ENCODE peak calls at places on chromosome 22, in ten cellular contexts. One of them, this sample, is unnamed.

GRCh38 chr22:44360686-44361381 is 48.1 kb upstream of the SHISAL1 start:
- DNase-seq in body of pancreas: no peak
- DNase-seq in H54: peak
- DNase-seq in A549: peak
- DNase-seq in prostate gland: peak
- DNase-seq in adrenal gland: no peak
- DNase-seq in transverse colon: peak
- DNase-seq in NB4: no peak
- DNase-seq in sigmoid colon: peak
- DNase-seq in IMR-90: peak
- DNase-seq in this sample: peak

GRCh38 chr22:36724836-36725235 is 21.3 kb upstream of the CACNG2 start:
- DNase-seq in IMR-90: no peak
- DNase-seq in adrenal gland: no peak
- DNase-seq in sigmoid colon: peak
- DNase-seq in transverse colon: no peak
- DNase-seq in prostate gland: no peak
- DNase-seq in NB4: no peak
- DNase-seq in H54: no peak
- DNase-seq in A549: no peak
- DNase-seq in body of pancreas: no peak
- DNase-seq in this sample: no peak

GRCh38 chr22:38135133-38135706 is 24.7 kb upstream of the BAIAP2L2 start:
- DNase-seq in A549: peak
- DNase-seq in H54: peak
- DNase-seq in body of pancreas: no peak
- DNase-seq in prostate gland: no peak
- DNase-seq in IMR-90: peak
- DNase-seq in sigmoid colon: peak
- DNase-seq in adrenal gland: peak
- DNase-seq in NB4: peak
- DNase-seq in transverse colon: no peak
- DNase-seq in this sample: peak

GRCh38 chr22:44448271-44448780 is 49.7 kb downstream of the RTL6 start:
- DNase-seq in NB4: no peak
- DNase-seq in adrenal gland: peak
- DNase-seq in A549: peak
- DNase-seq in sigmoid colon: peak
- DNase-seq in IMR-90: peak
- DNase-seq in transverse colon: peak
- DNase-seq in body of pancreas: peak
- DNase-seq in H54: peak
- DNase-seq in prostate gland: peak
- DNase-seq in this sample: no peak

GRCh38 chr22:46147061-46147460 is 3.3 kb upstream of the PPARA start:
- DNase-seq in prostate gland: no peak
- DNase-seq in adrenal gland: no peak
- DNase-seq in NB4: no peak
- DNase-seq in sigmoid colon: peak
- DNase-seq in IMR-90: no peak
- DNase-seq in A549: no peak
- DNase-seq in body of pancreas: no peak
- DNase-seq in transverse colon: no peak
- DNase-seq in H54: no peak
- DNase-seq in this sample: no peak

GRCh38 chr22:44326549-44326881 is 13.8 kb upstream of the SHISAL1 start:
- DNase-seq in prostate gland: no peak
- DNase-seq in NB4: no peak
- DNase-seq in body of pancreas: no peak
- DNase-seq in IMR-90: no peak
- DNase-seq in transverse colon: no peak
- DNase-seq in sigmoid colon: no peak
- DNase-seq in A549: no peak
- DNase-seq in H54: no peak
- DNase-seq in adrenal gland: no peak
- DNase-seq in this sample: no peak

GRCh38 chr22:39284142-39284980 is 35.1 kb downstream of the RPL3 start:
- DNase-seq in adrenal gland: no peak
- DNase-seq in transverse colon: no peak
- DNase-seq in prostate gland: no peak
- DNase-seq in A549: no peak
- DNase-seq in H54: no peak
- DNase-seq in IMR-90: no peak
- DNase-seq in NB4: no peak
- DNase-seq in sigmoid colon: no peak
- DNase-seq in body of pancreas: no peak
- DNase-seq in this sample: no peak

GRCh38 chr22:49536571-49537131 is 291.0 kb downstream of the BRD1 start:
- DNase-seq in prostate gland: no peak
- DNase-seq in transverse colon: no peak
- DNase-seq in IMR-90: no peak
- DNase-seq in sigmoid colon: peak
- DNase-seq in A549: no peak
- DNase-seq in NB4: no peak
- DNase-seq in H54: no peak
- DNase-seq in body of pancreas: peak
- DNase-seq in adrenal gland: no peak
- DNase-seq in this sample: no peak

GRCh38 chr22:45771711-45772110 is 100.1 kb downstream of the ATXN10 start:
- DNase-seq in adrenal gland: no peak
- DNase-seq in sigmoid colon: no peak
- DNase-seq in IMR-90: no peak
- DNase-seq in transverse colon: no peak
- DNase-seq in NB4: no peak
- DNase-seq in prostate gland: no peak
- DNase-seq in A549: no peak
- DNase-seq in H54: no peak
- DNase-seq in body of pancreas: no peak
- DNase-seq in this sample: no peak

GRCh38 chr22:29049655-29050263 is 11.9 kb downstream of the C22orf31 start:
- DNase-seq in IMR-90: no peak
- DNase-seq in A549: no peak
- DNase-seq in H54: no peak
- DNase-seq in body of pancreas: no peak
- DNase-seq in sigmoid colon: no peak
- DNase-seq in transverse colon: no peak
- DNase-seq in adrenal gland: no peak
- DNase-seq in prostate gland: no peak
- DNase-seq in NB4: no peak
- DNase-seq in this sample: no peak

GRCh38 chr22:48205790-48206189 is 1443.3 kb downstream of the TBC1D22A start:
- DNase-seq in prostate gland: no peak
- DNase-seq in transverse colon: no peak
- DNase-seq in body of pancreas: no peak
- DNase-seq in A549: no peak
- DNase-seq in NB4: no peak
- DNase-seq in adrenal gland: no peak
- DNase-seq in H54: no peak
- DNase-seq in IMR-90: no peak
- DNase-seq in sigmoid colon: no peak
- DNase-seq in this sample: no peak

GRCh38 chr22:47043835-47044721 is 281.6 kb downstream of the TBC1D22A start:
- DNase-seq in NB4: peak
- DNase-seq in body of pancreas: peak
- DNase-seq in adrenal gland: no peak
- DNase-seq in A549: no peak
- DNase-seq in IMR-90: peak
- DNase-seq in transverse colon: peak
- DNase-seq in prostate gland: no peak
- DNase-seq in sigmoid colon: peak
- DNase-seq in H54: peak
- DNase-seq in this sample: peak

GRCh38 chr22:24996420-24996952 is 44.0 kb downstream of the KIAA1671 start:
- DNase-seq in NB4: no peak
- DNase-seq in body of pancreas: no peak
- DNase-seq in sigmoid colon: no peak
- DNase-seq in H54: peak
- DNase-seq in IMR-90: no peak
- DNase-seq in transverse colon: peak
- DNase-seq in A549: peak
- DNase-seq in prostate gland: peak
- DNase-seq in adrenal gland: no peak
- DNase-seq in this sample: peak

GRCh38 chr22:17334054-17334453 is 35.2 kb upstream of the CECR2 start:
- DNase-seq in adrenal gland: no peak
- DNase-seq in A549: no peak
- DNase-seq in body of pancreas: no peak
- DNase-seq in sigmoid colon: no peak
- DNase-seq in H54: no peak
- DNase-seq in prostate gland: no peak
- DNase-seq in NB4: no peak
- DNase-seq in transverse colon: no peak
- DNase-seq in IMR-90: no peak
- DNase-seq in this sample: no peak

GRCh38 chr22:23225724-23226496 is 45.6 kb downstream of the BCR start:
- DNase-seq in adrenal gland: no peak
- DNase-seq in H54: peak
- DNase-seq in IMR-90: no peak
- DNase-seq in prostate gland: peak
- DNase-seq in body of pancreas: no peak
- DNase-seq in sigmoid colon: no peak
- DNase-seq in transverse colon: peak
- DNase-seq in NB4: no peak
- DNase-seq in A549: peak
- DNase-seq in this sample: peak

GRCh38 chr22:23058481-23059336 is 11.6 kb upstream of the GNAZ start:
- DNase-seq in NB4: no peak
- DNase-seq in sigmoid colon: no peak
- DNase-seq in IMR-90: no peak
- DNase-seq in transverse colon: no peak
- DNase-seq in body of pancreas: no peak
- DNase-seq in A549: no peak
- DNase-seq in H54: no peak
- DNase-seq in prostate gland: no peak
- DNase-seq in adrenal gland: no peak
- DNase-seq in this sample: no peak

GRCh38 chr22:42889290-42889689 is 32.2 kb upstream of the ARFGAP3 start:
- DNase-seq in IMR-90: no peak
- DNase-seq in transverse colon: no peak
- DNase-seq in body of pancreas: no peak
- DNase-seq in NB4: peak
- DNase-seq in H54: no peak
- DNase-seq in sigmoid colon: no peak
- DNase-seq in A549: no peak
- DNase-seq in adrenal gland: no peak
- DNase-seq in prostate gland: no peak
- DNase-seq in this sample: no peak
- TF ChIP-seq POLR2A in IMR-90: no peak
- TF ChIP-seq POLR2A in transverse colon: no peak
- TF ChIP-seq POLR2A in body of pancreas: no peak
- TF ChIP-seq POLR2A in NB4: no peak
- TF ChIP-seq POLR2A in H54: no peak
- TF ChIP-seq POLR2A in sigmoid colon: no peak
- TF ChIP-seq POLR2A in A549: no peak
- TF ChIP-seq POLR2A in adrenal gland: no peak
- TF ChIP-seq POLR2A in prostate gland: no peak
- TF ChIP-seq POLR2A in this sample: no peak

DNA sequence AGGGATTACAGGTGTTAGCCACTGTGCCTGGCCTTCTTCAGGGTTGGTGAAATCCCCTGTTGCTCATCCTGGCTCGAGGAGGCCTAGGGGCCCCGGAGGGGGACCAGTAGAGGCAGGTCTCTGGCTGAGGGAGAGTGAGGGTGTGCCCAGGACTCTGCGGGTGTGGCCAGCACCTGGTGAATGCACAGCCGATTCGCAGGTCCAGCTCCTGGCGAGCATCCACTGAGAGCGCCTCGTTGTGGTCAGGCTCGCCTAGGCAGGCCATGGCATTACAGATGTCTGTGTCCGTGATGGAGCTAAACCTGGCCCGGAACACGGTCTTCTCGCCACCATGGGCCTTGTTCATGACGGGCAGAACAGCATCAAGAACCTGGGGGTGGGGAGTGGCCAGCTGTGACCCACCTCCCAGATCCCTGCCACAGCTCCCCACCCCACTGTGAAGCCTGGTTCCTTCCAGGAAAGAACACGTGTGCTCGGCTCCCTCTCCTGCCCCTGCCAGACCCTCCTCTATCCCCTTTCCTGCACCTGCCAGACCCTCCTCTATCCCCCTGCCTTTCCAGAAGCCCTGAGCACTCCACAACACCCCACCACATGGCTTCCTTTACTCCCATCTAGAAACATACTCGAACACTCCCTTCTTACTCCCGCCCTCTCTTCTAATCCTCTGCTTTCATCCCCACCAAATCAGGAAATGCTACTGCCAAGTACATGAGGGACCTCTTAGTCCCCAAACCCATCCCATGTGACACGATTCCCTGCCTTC is 12.4 kb downstream of the TOP3B start:
- DNase-seq in adrenal gland: no peak
- DNase-seq in sigmoid colon: no peak
- DNase-seq in prostate gland: no peak
- DNase-seq in body of pancreas: no peak
- DNase-seq in H54: no peak
- DNase-seq in NB4: no peak
- DNase-seq in transverse colon: no peak
- DNase-seq in A549: no peak
- DNase-seq in IMR-90: no peak
- DNase-seq in this sample: no peak
- TF ChIP-seq POLR2A in adrenal gland: no peak
- TF ChIP-seq POLR2A in sigmoid colon: no peak
- TF ChIP-seq POLR2A in prostate gland: no peak
- TF ChIP-seq POLR2A in body of pancreas: no peak
- TF ChIP-seq POLR2A in H54: no peak
- TF ChIP-seq POLR2A in NB4: no peak
- TF ChIP-seq POLR2A in transverse colon: no peak
- TF ChIP-seq POLR2A in A549: no peak
- TF ChIP-seq POLR2A in IMR-90: no peak
- TF ChIP-seq POLR2A in this sample: no peak

GRCh38 chr22:19520007-19520406 is 4.2 kb downstream of the CLDN5 start:
- DNase-seq in IMR-90: no peak
- DNase-seq in H54: no peak
- DNase-seq in NB4: no peak
- DNase-seq in prostate gland: no peak
- DNase-seq in body of pancreas: no peak
- DNase-seq in sigmoid colon: no peak
- DNase-seq in adrenal gland: no peak
- DNase-seq in A549: no peak
- DNase-seq in transverse colon: no peak
- DNase-seq in this sample: no peak
- TF ChIP-seq POLR2A in IMR-90: no peak
- TF ChIP-seq POLR2A in H54: no peak
- TF ChIP-seq POLR2A in NB4: no peak
- TF ChIP-seq POLR2A in prostate gland: no peak
- TF ChIP-seq POLR2A in body of pancreas: no peak
- TF ChIP-seq POLR2A in sigmoid colon: no peak
- TF ChIP-seq POLR2A in adrenal gland: no peak
- TF ChIP-seq POLR2A in A549: no peak
- TF ChIP-seq POLR2A in transverse colon: no peak
- TF ChIP-seq POLR2A in this sample: no peak

DNA sequence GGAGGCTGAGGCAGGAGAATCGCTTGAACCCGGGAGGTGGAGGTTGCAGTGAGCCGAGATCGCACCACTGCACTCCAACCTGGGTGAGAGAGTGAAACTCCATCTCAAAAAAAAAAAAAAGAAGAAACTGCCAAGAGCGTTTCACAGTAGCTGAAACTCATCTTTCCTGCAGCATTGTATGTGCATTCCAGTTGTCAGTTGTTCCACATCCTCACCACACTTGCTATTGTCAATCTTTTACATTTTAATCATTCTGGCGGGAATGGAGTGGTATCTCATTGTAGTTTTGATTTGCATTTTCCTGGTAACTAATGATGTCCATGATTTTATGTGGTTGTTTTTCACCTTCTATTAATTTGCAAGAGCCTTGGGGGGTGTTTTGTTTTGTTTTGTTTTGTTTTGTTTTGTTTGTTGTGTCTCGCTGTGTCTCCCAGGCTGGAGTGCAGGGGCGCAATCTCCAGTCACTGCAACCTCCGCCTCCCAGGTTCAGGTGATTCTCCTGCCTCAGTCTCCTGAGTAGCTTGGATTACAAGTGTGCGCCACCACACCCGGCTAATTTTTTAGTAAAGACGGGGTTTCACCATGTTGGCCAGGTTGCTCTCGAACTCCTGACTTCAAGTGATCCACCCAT is 8.1 kb upstream of the GNB1L start:
- DNase-seq in prostate gland: no peak
- DNase-seq in body of pancreas: no peak
- DNase-seq in NB4: no peak
- DNase-seq in adrenal gland: no peak
- DNase-seq in transverse colon: no peak
- DNase-seq in A549: no peak
- DNase-seq in IMR-90: no peak
- DNase-seq in H54: no peak
- DNase-seq in sigmoid colon: peak
- DNase-seq in this sample: no peak
- TF ChIP-seq POLR2A in prostate gland: no peak
- TF ChIP-seq POLR2A in body of pancreas: no peak
- TF ChIP-seq POLR2A in NB4: no peak
- TF ChIP-seq POLR2A in adrenal gland: no peak
- TF ChIP-seq POLR2A in transverse colon: no peak
- TF ChIP-seq POLR2A in A549: no peak
- TF ChIP-seq POLR2A in IMR-90: no peak
- TF ChIP-seq POLR2A in H54: no peak
- TF ChIP-seq POLR2A in sigmoid colon: no peak
- TF ChIP-seq POLR2A in this sample: no peak

This sample was measured in endothelial cell of umbilical vein.